ENCODE peak calls at places on chromosomes 5 and 9, in six cellular contexts. One of them, this sample, is unnamed.

GRCh38 chr5:33824516-33825195 is 67.1 kb downstream of the ADAMTS12 start:
- DNase-seq in NCI-H2081: no peak
- DNase-seq in frontal cortex: no peak
- DNase-seq in NCI-H1105: no peak
- DNase-seq in T-helper 1 cell: no peak
- DNase-seq in DMS153: no peak
- DNase-seq in this sample: no peak

GRCh38 chr5:35149041-35149440 is 81.2 kb downstream of the PRLR start:
- DNase-seq in frontal cortex: no peak
- DNase-seq in NCI-H1105: no peak
- DNase-seq in T-helper 1 cell: no peak
- DNase-seq in NCI-H2081: no peak
- DNase-seq in DMS153: no peak
- DNase-seq in this sample: no peak

GRCh38 chr5:14240366-14240765 is 97.2 kb downstream of the TRIO start:
- DNase-seq in NCI-H1105: no peak
- DNase-seq in NCI-H2081: no peak
- DNase-seq in T-helper 1 cell: no peak
- DNase-seq in DMS153: no peak
- DNase-seq in frontal cortex: no peak
- DNase-seq in this sample: no peak

GRCh38 chr9:136722093-136722968 is 10.0 kb downstream of the DIPK1B start:
- DNase-seq in frontal cortex: no peak
- DNase-seq in NCI-H2081: no peak
- DNase-seq in DMS153: no peak
- DNase-seq in NCI-H1105: no peak
- DNase-seq in T-helper 1 cell: no peak
- DNase-seq in this sample: no peak

GRCh38 chr9:127114606-127115005 is 7.8 kb downstream of the ANGPTL2 start:
- DNase-seq in T-helper 1 cell: no peak
- DNase-seq in frontal cortex: no peak
- DNase-seq in DMS153: no peak
- DNase-seq in NCI-H1105: no peak
- DNase-seq in NCI-H2081: no peak
- DNase-seq in this sample: no peak

GRCh38 chr9:77469515-77470197 is 178.5 kb downstream of the GNA14 start:
- DNase-seq in NCI-H2081: no peak
- DNase-seq in NCI-H1105: no peak
- DNase-seq in T-helper 1 cell: no peak
- DNase-seq in DMS153: no peak
- DNase-seq in frontal cortex: no peak
- DNase-seq in this sample: no peak

GRCh38 chr5:133124891-133125290 is 73.1 kb downstream of the HSPA4 start:
- DNase-seq in frontal cortex: no peak
- DNase-seq in NCI-H2081: no peak
- DNase-seq in NCI-H1105: no peak
- DNase-seq in T-helper 1 cell: no peak
- DNase-seq in DMS153: no peak
- DNase-seq in this sample: no peak

GRCh38 chr9:129140397-129141065 is 29.3 kb downstream of the PTPA start:
- DNase-seq in T-helper 1 cell: no peak
- DNase-seq in DMS153: peak
- DNase-seq in frontal cortex: no peak
- DNase-seq in NCI-H1105: peak
- DNase-seq in NCI-H2081: peak
- DNase-seq in this sample: no peak

GRCh38 chr5:93054424-93055165 is 526.4 kb downstream of the NR2F1-AS1 start:
- DNase-seq in NCI-H1105: no peak
- DNase-seq in T-helper 1 cell: no peak
- DNase-seq in NCI-H2081: no peak
- DNase-seq in frontal cortex: no peak
- DNase-seq in DMS153: no peak
- DNase-seq in this sample: no peak

GRCh38 chr5:133926489-133926878 is 41.9 kb downstream of the C5orf15 start:
- DNase-seq in NCI-H1105: no peak
- DNase-seq in frontal cortex: no peak
- DNase-seq in DMS153: no peak
- DNase-seq in NCI-H2081: no peak
- DNase-seq in T-helper 1 cell: no peak
- DNase-seq in this sample: no peak

GRCh38 chr9:93093449-93094293 is 2.3 kb upstream of the CARD19 start:
- DNase-seq in NCI-H2081: no peak
- DNase-seq in NCI-H1105: no peak
- DNase-seq in frontal cortex: no peak
- DNase-seq in T-helper 1 cell: no peak
- DNase-seq in DMS153: no peak
- DNase-seq in this sample: no peak

GRCh38 chr5:181189363-181189961 is 15.5 kb downstream of the TRIM7 start:
- DNase-seq in frontal cortex: no peak
- DNase-seq in NCI-H2081: no peak
- DNase-seq in T-helper 1 cell: peak
- DNase-seq in NCI-H1105: no peak
- DNase-seq in DMS153: no peak
- DNase-seq in this sample: no peak

GRCh38 chr5:152405145-152405544 is at the start of gene NMUR2:
- DNase-seq in DMS153: peak
- DNase-seq in NCI-H2081: no peak
- DNase-seq in frontal cortex: no peak
- DNase-seq in T-helper 1 cell: no peak
- DNase-seq in NCI-H1105: no peak
- DNase-seq in this sample: no peak

GRCh38 chr5:174003795-174004194 is 14.8 kb downstream of the C5orf47 start:
- DNase-seq in NCI-H2081: no peak
- DNase-seq in T-helper 1 cell: no peak
- DNase-seq in DMS153: no peak
- DNase-seq in frontal cortex: no peak
- DNase-seq in NCI-H1105: no peak
- DNase-seq in this sample: no peak

GRCh38 chr9:2157277-2158105 is 142.3 kb downstream of the SMARCA2 start:
- DNase-seq in T-helper 1 cell: peak
- DNase-seq in frontal cortex: no peak
- DNase-seq in DMS153: peak
- DNase-seq in NCI-H1105: no peak
- DNase-seq in NCI-H2081: peak
- DNase-seq in this sample: peak

GRCh38 chr5:79875230-79875629 is 115.8 kb downstream of the MTX3 start:
- DNase-seq in DMS153: no peak
- DNase-seq in NCI-H2081: no peak
- DNase-seq in frontal cortex: no peak
- DNase-seq in T-helper 1 cell: no peak
- DNase-seq in NCI-H1105: no peak
- DNase-seq in this sample: peak

GRCh38 chr5:53927668-53928247 is 367.3 kb downstream of the NDUFS4 start:
- DNase-seq in NCI-H1105: no peak
- DNase-seq in DMS153: no peak
- DNase-seq in T-helper 1 cell: no peak
- DNase-seq in NCI-H2081: no peak
- DNase-seq in frontal cortex: no peak
- DNase-seq in this sample: no peak

GRCh38 chr5:55171471-55171870 is 1.5 kb downstream of the CDC20B start:
- DNase-seq in DMS153: no peak
- DNase-seq in NCI-H1105: no peak
- DNase-seq in frontal cortex: no peak
- DNase-seq in T-helper 1 cell: no peak
- DNase-seq in NCI-H2081: no peak
- DNase-seq in this sample: no peak